ENCODE peak calls at places on chromosomes 13 and 19, in nine cellular contexts. L is heart right ventricle, K is A549, Y is endothelial cell of umbilical vein, O is IMR-90, R is lower leg skin, N is coronary artery, V is nephron progenitor cell, P is brain microvascular endothelial cell. X is an unnamed sample.

GRCh38 chr19:13583753-13584152 is 77.5 kb upstream of the CACNA1A start:
- DNase-seq in O (no peak), R (no peak), N (no peak), V (no peak), L (no peak), Y (no peak), P (no peak), K (no peak), X (no peak)

GRCh38 chr13:49098198-49098597 is 121.9 kb upstream of the MLNR start:
- DNase-seq in L (peak; percentile 40), R (no peak), V (no peak), N (no peak), P (peak; percentile 97), Y (peak; percentile 97), K (no peak), O (peak; percentile 99), X (peak; percentile 98)

GRCh38 chr19:43755256-43755801 is 567 bp upstream of the SMG9 start:
- DNase-seq in Y (peak; percentile 68), N (peak; percentile 85), K (peak; percentile 88), L (peak; percentile 86), R (peak; percentile 72), P (peak; percentile 42), V (peak; percentile 80), O (peak; percentile 61), X (peak; percentile 68)

GRCh38 chr13:67048793-67049150 is 181.4 kb downstream of the PCDH9 start:
- DNase-seq in N (no peak), L (peak; percentile 3), V (no peak), R (no peak), K (no peak), P (peak; percentile 78), Y (no peak), O (peak; percentile 82), X (peak; percentile 70)

GRCh38 chr19:51784922-51785690 is 9.9 kb upstream of the FPR3 start:
- DNase-seq in P (peak; percentile 32), V (no peak), Y (no peak), O (no peak), N (peak; percentile 82), L (peak; percentile 66), R (peak; percentile 91), K (no peak), X (peak; percentile 91)

GRCh38 chr19:2578911-2579677 is 103.2 kb downstream of the GADD45B start:
- DNase-seq in K (peak; percentile 74), P (peak; percentile 90), L (peak; percentile 89), Y (peak; percentile 97), V (peak; percentile 89), O (peak; percentile 89), R (peak; percentile 83), N (peak; percentile 97), X (peak; percentile 90)

GRCh38 chr19:53333071-53333465 is 481 bp upstream of the ZNF845 start:
- DNase-seq in K (peak; percentile 14), P (peak; percentile 41), N (peak; percentile 77), R (peak; percentile 21), L (peak; percentile 27), Y (no peak), O (no peak), V (peak; percentile 55), X (no peak)

GRCh38 chr19:610801-611505 is 21.3 kb downstream of the HCN2 start:
- DNase-seq in K (no peak), R (no peak), N (no peak), O (peak; percentile 76), V (peak; percentile 54), L (peak; percentile 66), Y (no peak), P (peak; percentile 92), X (peak; percentile 72)

GRCh38 chr19:55481148-55482127 is 3.5 kb upstream of the NAT14 start:
- DNase-seq in O (no peak), Y (no peak), N (no peak), L (no peak), P (no peak), R (no peak), K (no peak), V (no peak), X (no peak)

GRCh38 chr13:50589139-50589538 is 254.4 kb downstream of the DLEU7 start:
- DNase-seq in K (no peak), N (no peak), P (peak; percentile 94), Y (no peak), O (peak; percentile 91), V (no peak), L (no peak), R (no peak), X (peak; percentile 99)

GRCh38 chr13:109627649-109628048 is 158.7 kb downstream of the IRS2 start:
- DNase-seq in K (no peak), R (no peak), Y (no peak), V (no peak), O (no peak), L (no peak), N (no peak), P (no peak), X (no peak)

GRCh38 chr19:34151439-34151838 is 20.9 kb upstream of the LSM14A start:
- DNase-seq in N (no peak), V (no peak), L (no peak), R (no peak), O (no peak), K (no peak), P (no peak), Y (no peak), X (no peak)

GRCh38 chr13:41006951-41007350 is 12.2 kb downstream of the ELF1 start:
- DNase-seq in L (no peak), Y (no peak), K (no peak), O (no peak), P (no peak), R (no peak), N (no peak), V (no peak), X (no peak)

GRCh38 chr13:36057041-36057440 is 74.1 kb downstream of the DCLK1 start:
- DNase-seq in L (no peak), N (no peak), K (no peak), Y (no peak), R (no peak), P (peak; percentile 5), O (no peak), V (peak; percentile 8), X (peak; percentile 45)

GRCh38 chr19:30385666-30386065 is 13.5 kb downstream of the ZNF536 start:
- DNase-seq in V (no peak), Y (no peak), O (no peak), K (no peak), R (no peak), P (no peak), N (no peak), L (no peak), X (no peak)

GRCh38 chr19:30388327-30388726 is 16.1 kb downstream of the ZNF536 start:
- DNase-seq in Y (no peak), L (no peak), R (no peak), O (no peak), V (no peak), N (no peak), K (no peak), P (no peak), X (no peak)

GRCh38 chr19:30385174-30385573 is 13.0 kb downstream of the ZNF536 start:
- DNase-seq in L (no peak), V (no peak), R (no peak), K (no peak), P (no peak), O (no peak), Y (no peak), N (no peak), X (no peak)

GRCh38 chr19:30387311-30388115 is 15.3 kb downstream of the ZNF536 start:
- DNase-seq in K (no peak), R (no peak), V (no peak), L (peak; percentile 19), P (no peak), O (no peak), Y (no peak), N (no peak), X (no peak)

GRCh38 chr19:30386551-30387143 is 14.5 kb downstream of the ZNF536 start:
- DNase-seq in P (no peak), N (no peak), O (no peak), V (no peak), L (no peak), K (no peak), R (no peak), Y (no peak), X (no peak)
- TF ChIP-seq CTCF in P (no peak), N (no peak), O (no peak), V (no peak), L (no peak), K (no peak), R (no peak), Y (no peak), X (no peak)

DNA sequence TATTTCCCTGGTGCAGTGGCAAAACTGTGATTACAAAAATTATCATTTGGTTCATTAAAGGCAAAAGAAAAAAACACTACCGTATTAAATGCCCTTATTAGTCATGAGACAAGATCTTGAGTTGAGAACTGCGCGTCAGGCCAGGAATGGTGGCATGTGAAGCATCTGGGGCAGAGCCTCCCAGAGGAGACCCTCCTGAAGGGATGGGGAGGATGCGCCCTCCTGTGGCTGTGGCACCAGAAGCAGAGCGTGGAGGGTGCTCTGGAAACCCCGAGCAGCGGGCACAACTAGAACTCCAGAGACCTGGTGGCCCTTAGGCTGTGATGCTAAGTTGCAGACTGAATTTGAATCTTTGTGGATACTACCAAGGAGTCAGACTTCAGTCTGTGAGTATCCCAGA is 11.5 kb downstream of the CUL4A start:
- DNase-seq in O (no peak), K (no peak), Y (no peak), V (no peak), R (no peak), N (no peak), P (no peak), L (peak; percentile 53), X (peak; percentile 23)
- TF ChIP-seq CTCF in O (peak; percentile 31), K (no peak), Y (peak; percentile 24), V (no peak), R (no peak), N (no peak), P (peak; percentile 53), L (peak; percentile 37), X (peak; percentile 19)

GRCh38 chr19:4119763-4120162 is 4.2 kb downstream of the MAP2K2 start:
- DNase-seq in K (no peak), Y (no peak), N (no peak), O (no peak), V (no peak), R (no peak), L (no peak), P (no peak), X (no peak)
- TF ChIP-seq CTCF in K (no peak), Y (no peak), N (no peak), O (no peak), V (no peak), R (no peak), L (no peak), P (no peak), X (no peak)

DNA sequence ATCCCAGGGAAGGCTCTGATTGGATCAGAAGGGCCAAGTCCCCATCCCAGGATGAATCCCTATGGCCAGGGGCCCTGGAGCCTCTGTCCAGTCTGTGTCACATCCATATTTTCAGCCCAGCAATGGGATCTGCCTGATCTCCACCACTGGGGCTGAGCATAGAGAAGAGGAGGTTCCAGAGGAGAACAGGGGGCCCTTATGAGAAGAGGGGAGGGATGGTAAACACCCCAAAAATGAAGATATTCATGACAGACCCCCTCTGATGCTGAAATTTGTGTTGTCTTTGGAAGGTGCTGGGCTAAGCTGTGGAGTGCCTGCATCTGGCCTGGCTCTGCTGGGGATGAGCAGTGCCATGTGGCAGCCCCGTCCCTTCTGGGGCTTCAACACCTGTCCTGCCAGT is 14.5 kb downstream of the KLHL26 start:
- DNase-seq in V (no peak), L (no peak), Y (no peak), O (no peak), P (no peak), R (no peak), N (no peak), K (no peak), X (no peak)
- TF ChIP-seq CTCF in V (no peak), L (no peak), Y (no peak), O (no peak), P (no peak), R (no peak), N (no peak), K (no peak), X (no peak)

GRCh38 chr19:38441660-38442348 is 8.3 kb downstream of the RYR1 start:
- DNase-seq in L (no peak), Y (no peak), P (no peak), K (no peak), R (no peak), O (no peak), V (peak; percentile 35), N (no peak), X (no peak)
- TF ChIP-seq CTCF in L (no peak), Y (no peak), P (peak; percentile 7), K (no peak), R (no peak), O (no peak), V (no peak), N (no peak), X (peak; percentile 2)

X was measured in fibroblast of mammary gland.